ENCODE peak calls at places on chromosomes 2 and 18, in eight cellular contexts. A is T-cell; G is PC-9; J is GM23248; L is activated T-helper 9 cell treated with anti-CD3 and anti-CD28 coated beads, Interleukin-2, amount 50 U/mL, for 16 hours; F is left lung; X is NCI-H1417; R is naive B cell. S is an unnamed sample.

GRCh38 chr2:56179931-56180330 is 3.9 kb upstream of the CCDC85A start:
- DNase-seq in A (no peak), G (no peak), J (no peak), L (no peak), F (no peak), X (no peak), R (no peak), S (no peak)

GRCh38 chr2:85455552-85456090 is 37.1 kb downstream of the SH2D6 start:
- DNase-seq in A (no peak), G (no peak), J (no peak), L (no peak), F (no peak), X (no peak), R (no peak), S (no peak)

GRCh38 chr2:234967874-234968208 is 16.0 kb downstream of the SH3BP4 start:
- DNase-seq in A (no peak), G (no peak), J (no peak), L (no peak), F (no peak), X (no peak), R (no peak), S (no peak)

GRCh38 chr18:49625021-49625691 is 63.3 kb downstream of the LIPG start:
- DNase-seq in A (no peak), G (peak; percentile 91), J (peak; percentile 45), L (no peak), F (no peak), X (no peak), R (no peak), S (no peak)

GRCh38 chr18:57775937-57776336 is 27.2 kb downstream of the ATP8B1 start:
- DNase-seq in A (no peak), G (peak; percentile 98), J (peak; percentile 67), L (no peak), F (no peak), X (no peak), R (no peak), S (no peak)

GRCh38 chr18:44508474-44508873 is 172.2 kb upstream of the SETBP1 start:
- DNase-seq in A (no peak), G (no peak), J (no peak), L (no peak), F (no peak), X (no peak), R (no peak), S (no peak)

GRCh38 chr2:229634574-229635185 is 79.7 kb downstream of the DNER start:
- DNase-seq in A (no peak), G (no peak), J (no peak), L (no peak), F (no peak), X (no peak), R (no peak), S (no peak)

GRCh38 chr2:215396595-215397313 is 39.1 kb downstream of the FN1 start:
- DNase-seq in A (no peak), G (peak; percentile 52), J (peak; percentile 72), L (no peak), F (no peak), X (no peak), R (no peak), S (no peak)

GRCh38 chr2:176852667-176853066 is 359.9 kb upstream of the HNRNPA3 start:
- DNase-seq in A (peak; percentile 37), G (no peak), J (no peak), L (no peak), F (no peak), X (peak; percentile 74), R (no peak), S (no peak)

GRCh38 chr2:44776924-44777480 is 164.5 kb upstream of the SIX3 start:
- DNase-seq in A (no peak), G (no peak), J (no peak), L (no peak), F (no peak), X (no peak), R (no peak), S (no peak)

GRCh38 chr2:143840601-143841000 is 679.3 kb downstream of the ZEB2 start:
- DNase-seq in A (no peak), G (no peak), J (no peak), L (no peak), F (no peak), X (no peak), R (no peak), S (no peak)

GRCh38 chr2:45653584-45653983 is 2.1 kb downstream of the PRKCE start:
- DNase-seq in A (no peak), G (no peak), J (peak; percentile 51), L (no peak), F (no peak), X (no peak), R (no peak), S (no peak)

GRCh38 chr18:23503967-23504352 is 649 bp downstream of the RMC1 start:
- DNase-seq in A (no peak), G (no peak), J (peak; percentile 51), L (no peak), F (peak; percentile 64), X (no peak), R (no peak), S (no peak)

GRCh38 chr2:69300650-69301049 is 86.4 kb downstream of the GFPT1 start:
- DNase-seq in A (no peak), G (no peak), J (no peak), L (no peak), F (no peak), X (no peak), R (no peak), S (no peak)

GRCh38 chr2:160156665-160157064 is 43.4 kb downstream of the ITGB6 start:
- DNase-seq in A (no peak), G (no peak), J (peak; percentile 83), L (no peak), F (no peak), X (no peak), R (no peak), S (no peak)

GRCh38 chr2:147572622-147573021 is 272.2 kb upstream of the ACVR2A start:
- DNase-seq in A (no peak), G (no peak), J (peak; percentile 33), L (no peak), F (no peak), X (no peak), R (no peak), S (no peak)

GRCh38 chr18:44725300-44726096 is 44.8 kb downstream of the SETBP1 start:
- DNase-seq in A (peak; percentile 64), G (peak; percentile 50), J (peak; percentile 90), L (peak; percentile 61), F (no peak), X (no peak), R (peak; percentile 34), S (no peak)

GRCh38 chr2:140863713-140864112 is 1267.1 kb downstream of the LRP1B start:
- DNase-seq in A (no peak), G (no peak), J (peak; percentile 60), L (no peak), F (no peak), X (no peak), R (no peak), S (no peak)

GRCh38 chr18:9565407-9565806 is 49.0 kb downstream of the PPP4R1 start:
- DNase-seq in A (no peak), G (no peak), J (no peak), L (no peak), F (no peak), X (no peak), R (no peak), S (no peak)

GRCh38 chr2:239729681-239730566 is 295.2 kb downstream of the NDUFA10 start:
- DNase-seq in A (no peak), G (no peak), J (no peak), L (no peak), F (no peak), X (no peak), R (no peak), S (no peak)

GRCh38 chr2:1650474-1650872 is 93.8 kb downstream of the PXDN start:
- DNase-seq in A (no peak), G (no peak), J (no peak), L (no peak), F (no peak), X (no peak), R (no peak), S (no peak)

GRCh38 chr2:232781765-232782164 is 5.4 kb upstream of the KCNJ13 start:
- DNase-seq in A (no peak), G (peak; percentile 94), J (peak; percentile 60), L (no peak), F (no peak), X (no peak), R (no peak), S (peak; percentile 26)

GRCh38 chr2:40451926-40452605 is at the start of gene SLC8A1:
- DNase-seq in A (no peak), G (no peak), J (peak; percentile 78), L (no peak), F (peak; percentile 91), X (peak; percentile 71), R (no peak), S (peak; percentile 11)

GRCh38 chr18:36296591-36297418 is 708 bp upstream of the FHOD3 start:
- DNase-seq in A (no peak), G (peak; percentile 38), J (peak; percentile 89), L (no peak), F (peak; percentile 83), X (peak; percentile 21), R (no peak), S (peak; percentile 20)

GRCh38 chr2:203804070-203804469 is 63.5 kb upstream of the CTLA4 start:
- DNase-seq in A (peak; percentile 12), G (no peak), J (peak; percentile 99), L (peak; percentile 12), F (no peak), X (no peak), R (no peak), S (peak; percentile 73)

GRCh38 chr18:75090336-75090735 is 118.6 kb downstream of the PTGR3 start:
- DNase-seq in A (no peak), G (no peak), J (no peak), L (no peak), F (peak; percentile 76), X (no peak), R (no peak), S (no peak)

GRCh38 chr2:236940497-236940896 is 145.2 kb upstream of the COPS8 start:
- DNase-seq in A (no peak), G (no peak), J (no peak), L (no peak), F (no peak), X (no peak), R (no peak), S (no peak)

GRCh38 chr2:27636766-27637165 is 7.9 kb downstream of the GPN1 start:
- DNase-seq in A (no peak), G (no peak), J (peak; percentile 26), L (no peak), F (no peak), X (no peak), R (no peak), S (no peak)

GRCh38 chr2:207807516-207807915 is 37.8 kb upstream of the FZD5 start:
- DNase-seq in A (no peak), G (no peak), J (no peak), L (no peak), F (no peak), X (no peak), R (no peak), S (no peak)

GRCh38 chr2:172234716-172235661 is 132.3 kb upstream of the DLX2 start:
- DNase-seq in A (peak; percentile 15), G (no peak), J (peak; percentile 39), L (no peak), F (no peak), X (peak; percentile 30), R (no peak), S (no peak)

GRCh38 chr2:109403841-109404201 is 209.9 kb downstream of the SEPTIN10 start:
- DNase-seq in A (no peak), G (no peak), J (peak; percentile 58), L (no peak), F (no peak), X (no peak), R (no peak), S (no peak)

GRCh38 chr2:207791579-207792243 is 22.0 kb upstream of the FZD5 start:
- DNase-seq in A (no peak), G (no peak), J (no peak), L (no peak), F (no peak), X (no peak), R (no peak), S (no peak)

GRCh38 chr18:30094556-30094955 is 948.0 kb downstream of the DSC3 start:
- DNase-seq in A (no peak), G (no peak), J (peak; percentile 65), L (no peak), F (no peak), X (no peak), R (no peak), S (no peak)

GRCh38 chr2:216918088-216918680 is 58.3 kb upstream of the TNP1 start:
- DNase-seq in A (no peak), G (no peak), J (peak; percentile 92), L (no peak), F (no peak), X (no peak), R (no peak), S (no peak)

S was measured in T1000.